ENCODE peak calls at places on chromosomes 13 and 19, in five cellular contexts. P, B, D, U and C are unnamed samples.
A peak's percentile ranks its signal among the peaks of the same experiment; 100 is the strongest.

GRCh38 chr13:90510319-90510718 is 837.2 kb upstream of the MIR17HG start:
- DNase-seq in P (no peak), B (no peak), D (no peak), U (no peak), C (no peak)

GRCh38 chr13:35818577-35819165 is 312.5 kb downstream of the DCLK1 start:
- DNase-seq in P (peak; percentile 60), B (no peak), D (no peak), U (no peak), C (no peak)

GRCh38 chr19:38506723-38507550 is 73.4 kb downstream of the RYR1 start:
- DNase-seq in P (no peak), B (peak; percentile 81), D (peak; percentile 54), U (peak; percentile 52), C (peak; percentile 48)

GRCh38 chr19:1470864-1471513 is 8.0 kb downstream of the C19orf25 start:
- DNase-seq in P (no peak), B (no peak), D (no peak), U (no peak), C (no peak)

GRCh38 chr13:96091164-96091931 is 1.4 kb downstream of the HS6ST3 start:
- DNase-seq in P (no peak), B (peak; percentile 33), D (peak; percentile 14), U (no peak), C (no peak)

GRCh38 chr19:2270157-2270571 is 11.8 kb downstream of the PEAK3 start:
- DNase-seq in P (no peak), B (peak; percentile 51), D (peak; percentile 61), U (no peak), C (no peak)

GRCh38 chr13:79642596-79642995 is 161.6 kb downstream of the NDFIP2 start:
- DNase-seq in P (no peak), B (no peak), D (no peak), U (no peak), C (no peak)

GRCh38 chr19:9040131-9040530 is 29.9 kb upstream of the MUC16 start:
- DNase-seq in P (no peak), B (no peak), D (no peak), U (no peak), C (no peak)

GRCh38 chr13:31807090-31807541 is 67.8 kb downstream of the RXFP2 start:
- DNase-seq in P (no peak), B (no peak), D (no peak), U (no peak), C (no peak)

GRCh38 chr13:111476197-111476596 is 155.8 kb downstream of the TEX29 start:
- DNase-seq in P (no peak), B (no peak), D (no peak), U (no peak), C (no peak)

GRCh38 chr19:4889034-4889825 is 13.5 kb downstream of the ARRDC5 start:
- DNase-seq in P (peak; percentile 83), B (no peak), D (no peak), U (no peak), C (no peak)

GRCh38 chr19:5684694-5685430 is 4.0 kb downstream of the HSD11B1L start:
- DNase-seq in P (no peak), B (no peak), D (no peak), U (no peak), C (no peak)

GRCh38 chr19:55088543-55089265 is 13.0 kb downstream of the EPS8L1 start:
- DNase-seq in P (peak; percentile 43), B (peak; percentile 82), D (peak; percentile 76), U (no peak), C (peak; percentile 83)

GRCh38 chr13:52968074-52968700 is 60.4 kb upstream of the OLFM4 start:
- DNase-seq in P (peak; percentile 60), B (peak; percentile 39), D (peak; percentile 60), U (no peak), C (peak; percentile 80)

DNA sequence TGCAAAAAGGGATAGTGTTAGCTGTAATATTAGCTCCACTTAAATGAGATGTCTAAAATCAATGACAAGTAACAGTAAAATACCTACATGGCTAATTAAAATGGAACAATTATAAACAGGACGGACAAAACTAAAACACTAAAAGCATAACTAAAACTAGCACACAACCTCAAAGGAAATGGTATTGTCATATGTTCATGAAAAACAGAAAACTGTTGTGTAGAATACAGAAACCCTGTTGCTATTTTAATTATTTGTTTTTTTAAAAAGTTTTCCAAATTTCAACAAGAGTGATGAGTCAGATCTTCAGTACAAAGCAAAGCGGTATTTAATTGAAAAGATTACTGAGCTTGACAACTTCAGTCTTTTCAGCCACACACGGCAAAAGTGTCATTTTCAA is 4.2 kb downstream of the RCBTB2 start:
- DNase-seq in P (no peak), B (no peak), D (no peak), U (no peak), C (no peak)
- H3K4me3 ChIP-seq in P (no peak overlapping the region), B (no peak overlapping the region), D (peak overlapping the region; percentile 32), U (no peak overlapping the region), C (no peak overlapping the region)

GRCh38 chr19:22601906-22602630 is 32.1 kb upstream of the ZNF492 start:
- DNase-seq in P (no peak), B (no peak), D (no peak), U (no peak), C (peak; percentile 34)

GRCh38 chr19:22603518-22604440 is 30.3 kb upstream of the ZNF492 start:
- DNase-seq in P (no peak), B (no peak), D (no peak), U (no peak), C (no peak)

GRCh38 chr19:22604571-22605274 is 29.4 kb upstream of the ZNF492 start:
- DNase-seq in P (no peak), B (no peak), D (no peak), U (no peak), C (peak; percentile 30)

GRCh38 chr19:22602631-22603272 is 31.4 kb upstream of the ZNF492 start:
- DNase-seq in P (no peak), B (no peak), D (no peak), U (no peak), C (no peak)

GRCh38 chr19:22600690-22601648 is 33.2 kb upstream of the ZNF492 start:
- DNase-seq in P (no peak), B (no peak), D (no peak), U (no peak), C (peak; percentile 41)
- H3K9me3 ChIP-seq in P (peaks cover 59% of the 10 kb centered on the region), B (no peaks in the 10 kb centered on the region), D (no peaks in the 10 kb centered on the region), U (no peaks in the 10 kb centered on the region), C (no peaks in the 10 kb centered on the region)

GRCh38 chr19:10625003-10625761 is at the start of gene SLC44A2:
- DNase-seq in P (peak; percentile 35), B (peak; percentile 60), D (peak; percentile 86), U (no peak), C (no peak)
- H3K4me3 ChIP-seq in P (peak within 1 kb of the TSS; percentile 53), B (peak within 1 kb of the TSS; percentile 62), D (peak within 1 kb of the TSS; percentile 79), U (peak within 1 kb of the TSS; percentile 89), C (peak within 1 kb of the TSS; percentile 67)

GRCh38 chr19:40055049-40055448 is 982 bp downstream of the ZNF780B start:
- DNase-seq in P (no peak), B (no peak), D (no peak), U (no peak), C (no peak)
- H3K9me3 ChIP-seq in P (peaks cover 4% of the 10 kb centered on the region), B (peaks cover 13% of the 10 kb centered on the region), D (peaks cover 44% of the 10 kb centered on the region), U (no peaks in the 10 kb centered on the region), C (peaks cover 41% of the 10 kb centered on the region)

DNA sequence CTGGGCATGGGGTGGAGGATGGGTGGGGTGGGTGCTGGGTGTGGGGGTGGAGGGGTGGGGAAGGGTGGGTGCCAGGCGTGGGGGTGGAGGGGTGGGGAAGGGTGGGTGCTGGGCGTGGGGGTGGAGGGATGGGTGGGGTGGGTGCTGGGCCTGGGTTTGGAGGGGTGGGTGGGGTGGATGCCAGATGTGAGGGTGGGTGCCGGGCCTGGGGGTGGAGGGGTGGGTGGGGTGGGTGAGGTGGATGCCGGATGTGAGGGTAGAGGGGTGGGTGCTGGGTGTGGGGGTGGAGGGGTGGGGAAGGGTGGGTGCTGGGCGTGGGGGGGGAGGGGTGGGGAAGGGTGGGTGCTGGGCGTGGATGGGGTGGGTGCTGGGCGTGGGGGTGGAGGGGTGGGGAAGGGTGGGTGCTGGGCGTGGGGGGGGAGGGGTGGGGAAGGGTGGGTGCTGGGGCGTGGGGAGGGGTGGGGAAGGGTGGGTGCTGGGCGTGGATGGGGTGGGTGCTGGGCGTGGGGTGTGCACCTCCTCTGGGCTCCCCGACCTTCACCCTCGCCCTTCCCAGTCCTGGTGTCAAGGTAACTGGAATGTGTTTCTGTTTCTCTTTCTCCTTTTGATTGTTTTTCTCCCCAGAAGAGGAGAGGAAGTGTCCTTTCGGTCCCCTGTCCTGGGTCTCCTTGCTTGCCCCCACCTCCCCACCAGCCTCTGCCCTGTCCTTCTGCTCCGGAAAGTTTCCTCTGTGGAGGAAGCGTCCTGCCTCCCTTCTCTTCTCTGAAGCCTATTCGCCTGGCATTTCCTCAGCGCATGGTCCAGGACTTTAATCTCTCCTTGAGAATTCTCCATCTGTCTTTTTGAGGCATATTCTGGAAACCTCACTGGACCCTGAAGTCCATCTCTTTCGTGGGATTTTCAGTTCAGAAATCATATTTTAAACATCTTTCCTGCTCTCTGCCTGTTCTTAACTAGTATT is 22.9 kb upstream of the CFAP97D2 start:
- DNase-seq in P (no peak), B (no peak), D (no peak), U (no peak), C (no peak)
- H3K4me3 ChIP-seq in P (no peak overlapping the region), B (no peak overlapping the region), D (no peak overlapping the region), U (no peak overlapping the region), C (no peak overlapping the region)